ENCODE peak calls at places on chromosome 5, in six cellular contexts. U is progenitor cell of endocrine pancreas; E is sigmoid colon; B is stimulated activated CD8-positive, alpha-beta memory T cell treated with anti-CD3 and anti-CD28 coated beads, Interleukin-7, amount 100 ng/mL, for 24 hours; O is stromal cell of bone marrow; N is KBM-7. I is an unnamed sample.

GRCh38 chr5:95172659-95173058 is 112.2 kb downstream of the MCTP1 start:
- DNase-seq in U (no peak), E (no peak), B (no peak), O (no peak), N (no peak), I (no peak)

GRCh38 chr5:29942089-29942488 is 1251.4 kb upstream of the CDH6 start:
- DNase-seq in U (no peak), E (no peak), B (no peak), O (no peak), N (peak; percentile 21), I (no peak)

GRCh38 chr5:3661755-3662296 is 66.2 kb downstream of the IRX1 start:
- DNase-seq in U (no peak), E (no peak), B (no peak), O (no peak), N (no peak), I (no peak)

GRCh38 chr5:10479226-10479721 is 37.6 kb downstream of the ROPN1L start:
- DNase-seq in U (no peak), E (no peak), B (no peak), O (no peak), N (no peak), I (peak; percentile 62)

GRCh38 chr5:121503111-121503840 is 348.4 kb upstream of the FTMT start:
- DNase-seq in U (no peak), E (no peak), B (no peak), O (no peak), N (no peak), I (no peak)

GRCh38 chr5:97194366-97194765 is 11.3 kb upstream of the RIOK2 start:
- DNase-seq in U (no peak), E (no peak), B (no peak), O (no peak), N (peak; percentile 19), I (no peak)

GRCh38 chr5:53378590-53379247 is 101.7 kb upstream of the FST start:
- DNase-seq in U (no peak), E (no peak), B (no peak), O (no peak), N (no peak), I (no peak)

GRCh38 chr5:148697177-148697820 is 43.0 kb upstream of the HTR4 start:
- DNase-seq in U (no peak), E (peak; percentile 64), B (no peak), O (peak; percentile 78), N (no peak), I (no peak)

GRCh38 chr5:175059687-175060194 is 335.4 kb downstream of the MSX2 start:
- DNase-seq in U (peak; percentile 11), E (peak; percentile 63), B (no peak), O (peak; percentile 30), N (peak; percentile 4), I (no peak)

GRCh38 chr5:17436766-17437221 is 61.2 kb upstream of the TAF11L2 start:
- DNase-seq in U (no peak), E (no peak), B (no peak), O (peak; percentile 31), N (peak; percentile 78), I (no peak)

GRCh38 chr5:1522601-1523479 is 920 bp downstream of the LPCAT1 start:
- DNase-seq in U (no peak), E (peak; percentile 63), B (no peak), O (no peak), N (peak; percentile 14), I (peak; percentile 90)

GRCh38 chr5:147845618-147846017 is 14.1 kb upstream of the SPINK1 start:
- DNase-seq in U (no peak), E (no peak), B (no peak), O (no peak), N (no peak), I (no peak)

GRCh38 chr5:14669975-14670374 is 5.5 kb downstream of the OTULIN start:
- DNase-seq in U (no peak), E (no peak), B (no peak), O (no peak), N (no peak), I (no peak)

GRCh38 chr5:140182803-140183367 is 7.9 kb downstream of the CYSTM1 start:
- DNase-seq in U (no peak), E (peak; percentile 77), B (no peak), O (peak; percentile 78), N (no peak), I (no peak)

GRCh38 chr5:35134278-35135030 is 86.7 kb upstream of the AGXT2 start:
- DNase-seq in U (no peak), E (no peak), B (no peak), O (no peak), N (no peak), I (no peak)

GRCh38 chr5:128681764-128682664 is 144.0 kb upstream of the FBN2 start:
- DNase-seq in U (no peak), E (no peak), B (no peak), O (no peak), N (no peak), I (no peak)

GRCh38 chr5:107337281-107337680 is 333.5 kb downstream of the EFNA5 start:
- DNase-seq in U (no peak), E (no peak), B (no peak), O (no peak), N (no peak), I (no peak)

GRCh38 chr5:121489972-121490371 is 361.7 kb upstream of the FTMT start:
- DNase-seq in U (no peak), E (no peak), B (no peak), O (no peak), N (peak; percentile 21), I (no peak)

GRCh38 chr5:136457390-136458094 is 92.2 kb upstream of the TRPC7 start:
- DNase-seq in U (no peak), E (no peak), B (no peak), O (no peak), N (no peak), I (no peak)

GRCh38 chr5:162573758-162574157 is 506.2 kb downstream of the GABRG2 start:
- DNase-seq in U (no peak), E (no peak), B (no peak), O (no peak), N (no peak), I (no peak)

GRCh38 chr5:180431932-180432331 is 62.2 kb upstream of the CNOT6 start:
- DNase-seq in U (no peak), E (no peak), B (no peak), O (no peak), N (no peak), I (no peak)

GRCh38 chr5:103424008-103424407 is 138.6 kb downstream of the NUDT12 start:
- DNase-seq in U (no peak), E (no peak), B (no peak), O (peak; percentile 51), N (no peak), I (no peak)

I was measured in spleen.